ENCODE peak calls at places on chromosomes 16 and 17, in six cellular contexts. One of them, this sample, is unnamed.

GRCh38 chr17:28897769-28898259 is 281 bp upstream of the FLOT2 start:
- DNase-seq in activated CD4-positive, alpha-beta T cell treated with anti-CD3 and anti-CD28 coated beads, Interleukin-2, amount 50 U/mL, for 1 hour: peak
- DNase-seq in COLO829: no peak
- DNase-seq in Right ventricle myocardium superior: no peak
- DNase-seq in NCI-H1048: no peak
- DNase-seq in stimulated activated CD4-positive, alpha-beta T cell treated with anti-CD3 and anti-CD28 coated beads, Interleukin-1b, Interleukin-23, amount 100 ng/mL, for 1 hour: no peak
- DNase-seq in this sample: no peak

GRCh38 chr16:66605177-66605999 is 884 bp downstream of the CMTM3 start:
- DNase-seq in COLO829: no peak
- DNase-seq in NCI-H1048: no peak
- DNase-seq in stimulated activated CD4-positive, alpha-beta T cell treated with anti-CD3 and anti-CD28 coated beads, Interleukin-1b, Interleukin-23, amount 100 ng/mL, for 1 hour: no peak
- DNase-seq in Right ventricle myocardium superior: peak
- DNase-seq in activated CD4-positive, alpha-beta T cell treated with anti-CD3 and anti-CD28 coated beads, Interleukin-2, amount 50 U/mL, for 1 hour: peak
- DNase-seq in this sample: peak

GRCh38 chr17:51060396-51060795 is 60.3 kb downstream of the SPAG9 start:
- DNase-seq in NCI-H1048: no peak
- DNase-seq in stimulated activated CD4-positive, alpha-beta T cell treated with anti-CD3 and anti-CD28 coated beads, Interleukin-1b, Interleukin-23, amount 100 ng/mL, for 1 hour: no peak
- DNase-seq in activated CD4-positive, alpha-beta T cell treated with anti-CD3 and anti-CD28 coated beads, Interleukin-2, amount 50 U/mL, for 1 hour: no peak
- DNase-seq in COLO829: no peak
- DNase-seq in Right ventricle myocardium superior: no peak
- DNase-seq in this sample: no peak

GRCh38 chr16:81521141-81521626 is 76.6 kb downstream of the CMIP start:
- DNase-seq in NCI-H1048: no peak
- DNase-seq in stimulated activated CD4-positive, alpha-beta T cell treated with anti-CD3 and anti-CD28 coated beads, Interleukin-1b, Interleukin-23, amount 100 ng/mL, for 1 hour: peak
- DNase-seq in COLO829: no peak
- DNase-seq in activated CD4-positive, alpha-beta T cell treated with anti-CD3 and anti-CD28 coated beads, Interleukin-2, amount 50 U/mL, for 1 hour: peak
- DNase-seq in Right ventricle myocardium superior: no peak
- DNase-seq in this sample: no peak

GRCh38 chr17:79991924-79992656 is 43.6 kb downstream of the TBC1D16 start:
- DNase-seq in COLO829: no peak
- DNase-seq in NCI-H1048: no peak
- DNase-seq in stimulated activated CD4-positive, alpha-beta T cell treated with anti-CD3 and anti-CD28 coated beads, Interleukin-1b, Interleukin-23, amount 100 ng/mL, for 1 hour: no peak
- DNase-seq in activated CD4-positive, alpha-beta T cell treated with anti-CD3 and anti-CD28 coated beads, Interleukin-2, amount 50 U/mL, for 1 hour: no peak
- DNase-seq in Right ventricle myocardium superior: peak
- DNase-seq in this sample: peak

GRCh38 chr17:30244853-30245385 is 9.4 kb upstream of the SLC6A4 start:
- DNase-seq in Right ventricle myocardium superior: no peak
- DNase-seq in COLO829: no peak
- DNase-seq in NCI-H1048: no peak
- DNase-seq in stimulated activated CD4-positive, alpha-beta T cell treated with anti-CD3 and anti-CD28 coated beads, Interleukin-1b, Interleukin-23, amount 100 ng/mL, for 1 hour: no peak
- DNase-seq in activated CD4-positive, alpha-beta T cell treated with anti-CD3 and anti-CD28 coated beads, Interleukin-2, amount 50 U/mL, for 1 hour: no peak
- DNase-seq in this sample: no peak

GRCh38 chr17:72714357-72714966 is 378.0 kb downstream of the SLC39A11 start:
- DNase-seq in Right ventricle myocardium superior: no peak
- DNase-seq in activated CD4-positive, alpha-beta T cell treated with anti-CD3 and anti-CD28 coated beads, Interleukin-2, amount 50 U/mL, for 1 hour: no peak
- DNase-seq in NCI-H1048: no peak
- DNase-seq in COLO829: no peak
- DNase-seq in stimulated activated CD4-positive, alpha-beta T cell treated with anti-CD3 and anti-CD28 coated beads, Interleukin-1b, Interleukin-23, amount 100 ng/mL, for 1 hour: no peak
- DNase-seq in this sample: no peak

GRCh38 chr17:50111687-50112655 is 16.8 kb downstream of the PDK2 start:
- DNase-seq in activated CD4-positive, alpha-beta T cell treated with anti-CD3 and anti-CD28 coated beads, Interleukin-2, amount 50 U/mL, for 1 hour: no peak
- DNase-seq in Right ventricle myocardium superior: peak
- DNase-seq in NCI-H1048: no peak
- DNase-seq in stimulated activated CD4-positive, alpha-beta T cell treated with anti-CD3 and anti-CD28 coated beads, Interleukin-1b, Interleukin-23, amount 100 ng/mL, for 1 hour: no peak
- DNase-seq in COLO829: no peak
- DNase-seq in this sample: no peak

GRCh38 chr17:63944736-63945499 is 12.8 kb upstream of the CD79B start:
- DNase-seq in stimulated activated CD4-positive, alpha-beta T cell treated with anti-CD3 and anti-CD28 coated beads, Interleukin-1b, Interleukin-23, amount 100 ng/mL, for 1 hour: no peak
- DNase-seq in NCI-H1048: no peak
- DNase-seq in COLO829: no peak
- DNase-seq in Right ventricle myocardium superior: no peak
- DNase-seq in activated CD4-positive, alpha-beta T cell treated with anti-CD3 and anti-CD28 coated beads, Interleukin-2, amount 50 U/mL, for 1 hour: no peak
- DNase-seq in this sample: no peak

GRCh38 chr16:85365120-85365519 is 248.0 kb upstream of the GSE1 start:
- DNase-seq in NCI-H1048: no peak
- DNase-seq in COLO829: no peak
- DNase-seq in Right ventricle myocardium superior: no peak
- DNase-seq in stimulated activated CD4-positive, alpha-beta T cell treated with anti-CD3 and anti-CD28 coated beads, Interleukin-1b, Interleukin-23, amount 100 ng/mL, for 1 hour: no peak
- DNase-seq in activated CD4-positive, alpha-beta T cell treated with anti-CD3 and anti-CD28 coated beads, Interleukin-2, amount 50 U/mL, for 1 hour: no peak
- DNase-seq in this sample: no peak

GRCh38 chr16:84283314-84284167 is 11.1 kb upstream of the WFDC1 start:
- DNase-seq in stimulated activated CD4-positive, alpha-beta T cell treated with anti-CD3 and anti-CD28 coated beads, Interleukin-1b, Interleukin-23, amount 100 ng/mL, for 1 hour: no peak
- DNase-seq in Right ventricle myocardium superior: no peak
- DNase-seq in NCI-H1048: no peak
- DNase-seq in COLO829: no peak
- DNase-seq in activated CD4-positive, alpha-beta T cell treated with anti-CD3 and anti-CD28 coated beads, Interleukin-2, amount 50 U/mL, for 1 hour: no peak
- DNase-seq in this sample: no peak

GRCh38 chr17:61786088-61786487 is 77.2 kb downstream of the BRIP1 start:
- DNase-seq in Right ventricle myocardium superior: no peak
- DNase-seq in COLO829: no peak
- DNase-seq in activated CD4-positive, alpha-beta T cell treated with anti-CD3 and anti-CD28 coated beads, Interleukin-2, amount 50 U/mL, for 1 hour: no peak
- DNase-seq in stimulated activated CD4-positive, alpha-beta T cell treated with anti-CD3 and anti-CD28 coated beads, Interleukin-1b, Interleukin-23, amount 100 ng/mL, for 1 hour: no peak
- DNase-seq in NCI-H1048: no peak
- DNase-seq in this sample: no peak

GRCh38 chr16:10579575-10579964 is 828 bp downstream of the EMP2 start:
- DNase-seq in activated CD4-positive, alpha-beta T cell treated with anti-CD3 and anti-CD28 coated beads, Interleukin-2, amount 50 U/mL, for 1 hour: no peak
- DNase-seq in Right ventricle myocardium superior: no peak
- DNase-seq in NCI-H1048: no peak
- DNase-seq in COLO829: no peak
- DNase-seq in stimulated activated CD4-positive, alpha-beta T cell treated with anti-CD3 and anti-CD28 coated beads, Interleukin-1b, Interleukin-23, amount 100 ng/mL, for 1 hour: no peak
- DNase-seq in this sample: no peak

GRCh38 chr17:13352747-13353415 is 248.8 kb downstream of the HS3ST3A1 start:
- DNase-seq in NCI-H1048: no peak
- DNase-seq in stimulated activated CD4-positive, alpha-beta T cell treated with anti-CD3 and anti-CD28 coated beads, Interleukin-1b, Interleukin-23, amount 100 ng/mL, for 1 hour: no peak
- DNase-seq in activated CD4-positive, alpha-beta T cell treated with anti-CD3 and anti-CD28 coated beads, Interleukin-2, amount 50 U/mL, for 1 hour: no peak
- DNase-seq in Right ventricle myocardium superior: no peak
- DNase-seq in COLO829: no peak
- DNase-seq in this sample: no peak

GRCh38 chr17:75012320-75013076 is at the start of gene MRPL58:
- DNase-seq in stimulated activated CD4-positive, alpha-beta T cell treated with anti-CD3 and anti-CD28 coated beads, Interleukin-1b, Interleukin-23, amount 100 ng/mL, for 1 hour: peak
- DNase-seq in activated CD4-positive, alpha-beta T cell treated with anti-CD3 and anti-CD28 coated beads, Interleukin-2, amount 50 U/mL, for 1 hour: peak
- DNase-seq in Right ventricle myocardium superior: peak
- DNase-seq in NCI-H1048: peak
- DNase-seq in COLO829: peak
- DNase-seq in this sample: peak

GRCh38 chr16:2817496-2818277 is 650 bp downstream of the PRSS21 start:
- DNase-seq in activated CD4-positive, alpha-beta T cell treated with anti-CD3 and anti-CD28 coated beads, Interleukin-2, amount 50 U/mL, for 1 hour: no peak
- DNase-seq in COLO829: no peak
- DNase-seq in Right ventricle myocardium superior: peak
- DNase-seq in NCI-H1048: no peak
- DNase-seq in stimulated activated CD4-positive, alpha-beta T cell treated with anti-CD3 and anti-CD28 coated beads, Interleukin-1b, Interleukin-23, amount 100 ng/mL, for 1 hour: no peak
- DNase-seq in this sample: no peak

GRCh38 chr17:77409282-77410161 is 268.8 kb downstream of the SEC14L1 start:
- DNase-seq in stimulated activated CD4-positive, alpha-beta T cell treated with anti-CD3 and anti-CD28 coated beads, Interleukin-1b, Interleukin-23, amount 100 ng/mL, for 1 hour: no peak
- DNase-seq in Right ventricle myocardium superior: peak
- DNase-seq in activated CD4-positive, alpha-beta T cell treated with anti-CD3 and anti-CD28 coated beads, Interleukin-2, amount 50 U/mL, for 1 hour: peak
- DNase-seq in NCI-H1048: no peak
- DNase-seq in COLO829: no peak
- DNase-seq in this sample: no peak

GRCh38 chr17:46074540-46074939 is 75.5 kb downstream of the STH start:
- DNase-seq in NCI-H1048: no peak
- DNase-seq in activated CD4-positive, alpha-beta T cell treated with anti-CD3 and anti-CD28 coated beads, Interleukin-2, amount 50 U/mL, for 1 hour: no peak
- DNase-seq in Right ventricle myocardium superior: no peak
- DNase-seq in stimulated activated CD4-positive, alpha-beta T cell treated with anti-CD3 and anti-CD28 coated beads, Interleukin-1b, Interleukin-23, amount 100 ng/mL, for 1 hour: no peak
- DNase-seq in COLO829: no peak
- DNase-seq in this sample: no peak

GRCh38 chr17:43309505-43310329 is 75.9 kb upstream of the RNU2-1 start:
- DNase-seq in stimulated activated CD4-positive, alpha-beta T cell treated with anti-CD3 and anti-CD28 coated beads, Interleukin-1b, Interleukin-23, amount 100 ng/mL, for 1 hour: no peak
- DNase-seq in Right ventricle myocardium superior: peak
- DNase-seq in NCI-H1048: no peak
- DNase-seq in COLO829: no peak
- DNase-seq in activated CD4-positive, alpha-beta T cell treated with anti-CD3 and anti-CD28 coated beads, Interleukin-2, amount 50 U/mL, for 1 hour: no peak
- DNase-seq in this sample: no peak

GRCh38 chr17:35089846-35090193 is 26.3 kb upstream of the RFFL start:
- DNase-seq in activated CD4-positive, alpha-beta T cell treated with anti-CD3 and anti-CD28 coated beads, Interleukin-2, amount 50 U/mL, for 1 hour: peak
- DNase-seq in Right ventricle myocardium superior: no peak
- DNase-seq in NCI-H1048: no peak
- DNase-seq in COLO829: no peak
- DNase-seq in stimulated activated CD4-positive, alpha-beta T cell treated with anti-CD3 and anti-CD28 coated beads, Interleukin-1b, Interleukin-23, amount 100 ng/mL, for 1 hour: peak
- DNase-seq in this sample: peak

GRCh38 chr16:86251682-86252081 is 258.6 kb upstream of the FOXF1 start:
- DNase-seq in Right ventricle myocardium superior: no peak
- DNase-seq in NCI-H1048: no peak
- DNase-seq in stimulated activated CD4-positive, alpha-beta T cell treated with anti-CD3 and anti-CD28 coated beads, Interleukin-1b, Interleukin-23, amount 100 ng/mL, for 1 hour: no peak
- DNase-seq in COLO829: no peak
- DNase-seq in activated CD4-positive, alpha-beta T cell treated with anti-CD3 and anti-CD28 coated beads, Interleukin-2, amount 50 U/mL, for 1 hour: no peak
- DNase-seq in this sample: no peak

GRCh38 chr17:49901460-49902331 is 53.8 kb upstream of the TAC4 start:
- DNase-seq in NCI-H1048: no peak
- DNase-seq in Right ventricle myocardium superior: no peak
- DNase-seq in COLO829: no peak
- DNase-seq in stimulated activated CD4-positive, alpha-beta T cell treated with anti-CD3 and anti-CD28 coated beads, Interleukin-1b, Interleukin-23, amount 100 ng/mL, for 1 hour: no peak
- DNase-seq in activated CD4-positive, alpha-beta T cell treated with anti-CD3 and anti-CD28 coated beads, Interleukin-2, amount 50 U/mL, for 1 hour: no peak
- DNase-seq in this sample: no peak

GRCh38 chr17:80941743-80942211 is 49.9 kb upstream of the CHMP6 start:
- DNase-seq in NCI-H1048: no peak
- DNase-seq in COLO829: no peak
- DNase-seq in activated CD4-positive, alpha-beta T cell treated with anti-CD3 and anti-CD28 coated beads, Interleukin-2, amount 50 U/mL, for 1 hour: no peak
- DNase-seq in Right ventricle myocardium superior: peak
- DNase-seq in stimulated activated CD4-positive, alpha-beta T cell treated with anti-CD3 and anti-CD28 coated beads, Interleukin-1b, Interleukin-23, amount 100 ng/mL, for 1 hour: no peak
- DNase-seq in this sample: no peak

GRCh38 chr17:35541434-35541833 is 4.0 kb upstream of the SLFN12L start:
- DNase-seq in stimulated activated CD4-positive, alpha-beta T cell treated with anti-CD3 and anti-CD28 coated beads, Interleukin-1b, Interleukin-23, amount 100 ng/mL, for 1 hour: no peak
- DNase-seq in activated CD4-positive, alpha-beta T cell treated with anti-CD3 and anti-CD28 coated beads, Interleukin-2, amount 50 U/mL, for 1 hour: no peak
- DNase-seq in Right ventricle myocardium superior: no peak
- DNase-seq in NCI-H1048: no peak
- DNase-seq in COLO829: no peak
- DNase-seq in this sample: no peak

GRCh38 chr17:58354541-58355216 is 2.7 kb upstream of the SUPT4H1 start:
- DNase-seq in Right ventricle myocardium superior: no peak
- DNase-seq in activated CD4-positive, alpha-beta T cell treated with anti-CD3 and anti-CD28 coated beads, Interleukin-2, amount 50 U/mL, for 1 hour: no peak
- DNase-seq in NCI-H1048: no peak
- DNase-seq in COLO829: no peak
- DNase-seq in stimulated activated CD4-positive, alpha-beta T cell treated with anti-CD3 and anti-CD28 coated beads, Interleukin-1b, Interleukin-23, amount 100 ng/mL, for 1 hour: no peak
- DNase-seq in this sample: no peak

GRCh38 chr17:61064087-61064951 is 335.3 kb upstream of the TBX2 start:
- DNase-seq in stimulated activated CD4-positive, alpha-beta T cell treated with anti-CD3 and anti-CD28 coated beads, Interleukin-1b, Interleukin-23, amount 100 ng/mL, for 1 hour: no peak
- DNase-seq in COLO829: no peak
- DNase-seq in Right ventricle myocardium superior: no peak
- DNase-seq in activated CD4-positive, alpha-beta T cell treated with anti-CD3 and anti-CD28 coated beads, Interleukin-2, amount 50 U/mL, for 1 hour: no peak
- DNase-seq in NCI-H1048: no peak
- DNase-seq in this sample: no peak

GRCh38 chr17:79273660-79274059 is 199.0 kb downstream of the ENGASE start:
- DNase-seq in stimulated activated CD4-positive, alpha-beta T cell treated with anti-CD3 and anti-CD28 coated beads, Interleukin-1b, Interleukin-23, amount 100 ng/mL, for 1 hour: no peak
- DNase-seq in Right ventricle myocardium superior: no peak
- DNase-seq in activated CD4-positive, alpha-beta T cell treated with anti-CD3 and anti-CD28 coated beads, Interleukin-2, amount 50 U/mL, for 1 hour: no peak
- DNase-seq in COLO829: no peak
- DNase-seq in NCI-H1048: no peak
- DNase-seq in this sample: no peak

GRCh38 chr17:81090361-81091133 is 55.6 kb downstream of the BAIAP2 start:
- DNase-seq in activated CD4-positive, alpha-beta T cell treated with anti-CD3 and anti-CD28 coated beads, Interleukin-2, amount 50 U/mL, for 1 hour: peak
- DNase-seq in COLO829: peak
- DNase-seq in NCI-H1048: no peak
- DNase-seq in stimulated activated CD4-positive, alpha-beta T cell treated with anti-CD3 and anti-CD28 coated beads, Interleukin-1b, Interleukin-23, amount 100 ng/mL, for 1 hour: peak
- DNase-seq in Right ventricle myocardium superior: peak
- DNase-seq in this sample: no peak

GRCh38 chr16:50690177-50690576 is 3.2 kb upstream of the NOD2 start:
- DNase-seq in activated CD4-positive, alpha-beta T cell treated with anti-CD3 and anti-CD28 coated beads, Interleukin-2, amount 50 U/mL, for 1 hour: no peak
- DNase-seq in NCI-H1048: no peak
- DNase-seq in stimulated activated CD4-positive, alpha-beta T cell treated with anti-CD3 and anti-CD28 coated beads, Interleukin-1b, Interleukin-23, amount 100 ng/mL, for 1 hour: no peak
- DNase-seq in COLO829: no peak
- DNase-seq in Right ventricle myocardium superior: no peak
- DNase-seq in this sample: no peak

GRCh38 chr16:56783332-56783731 is 53.4 kb downstream of the NUP93 start:
- DNase-seq in Right ventricle myocardium superior: no peak
- DNase-seq in NCI-H1048: no peak
- DNase-seq in COLO829: no peak
- DNase-seq in activated CD4-positive, alpha-beta T cell treated with anti-CD3 and anti-CD28 coated beads, Interleukin-2, amount 50 U/mL, for 1 hour: no peak
- DNase-seq in stimulated activated CD4-positive, alpha-beta T cell treated with anti-CD3 and anti-CD28 coated beads, Interleukin-1b, Interleukin-23, amount 100 ng/mL, for 1 hour: no peak
- DNase-seq in this sample: no peak

GRCh38 chr16:86075839-86076440 is 177.0 kb downstream of the IRF8 start:
- DNase-seq in COLO829: no peak
- DNase-seq in Right ventricle myocardium superior: peak
- DNase-seq in stimulated activated CD4-positive, alpha-beta T cell treated with anti-CD3 and anti-CD28 coated beads, Interleukin-1b, Interleukin-23, amount 100 ng/mL, for 1 hour: no peak
- DNase-seq in activated CD4-positive, alpha-beta T cell treated with anti-CD3 and anti-CD28 coated beads, Interleukin-2, amount 50 U/mL, for 1 hour: no peak
- DNase-seq in NCI-H1048: no peak
- DNase-seq in this sample: no peak

GRCh38 chr17:28878981-28879380 is 18.6 kb downstream of the FLOT2 start:
- DNase-seq in activated CD4-positive, alpha-beta T cell treated with anti-CD3 and anti-CD28 coated beads, Interleukin-2, amount 50 U/mL, for 1 hour: no peak
- DNase-seq in Right ventricle myocardium superior: no peak
- DNase-seq in NCI-H1048: no peak
- DNase-seq in stimulated activated CD4-positive, alpha-beta T cell treated with anti-CD3 and anti-CD28 coated beads, Interleukin-1b, Interleukin-23, amount 100 ng/mL, for 1 hour: no peak
- DNase-seq in COLO829: peak
- DNase-seq in this sample: peak